ENCODE peak calls at places on chromosomes 1 and 21, in eight cellular contexts. X is osteocyte; O is HCEC 1CT; V is cardiac muscle cell; S is stimulated activated CD4-positive, alpha-beta T cell treated with anti-CD3 and anti-CD28 coated beads, Interleukin-2, amount 100 ng/mL, for 48 hours; Q is posterior vena cava; Z is lung microvascular endothelial cell; D is ascending aorta. H is an unnamed sample.

GRCh38 chr21:34887729-34888568 is 161.2 kb downstream of the RUNX1 start:
- DNase-seq in X (peak), O (peak), V (peak), S (peak), Q (peak), Z (peak), D (peak), H (no peak)

GRCh38 chr21:46118871-46119564 is 21.1 kb downstream of the COL6A2 start:
- DNase-seq in X (peak), O (no peak), V (no peak), S (no peak), Q (peak), Z (no peak), D (peak), H (no peak)

GRCh38 chr1:47859092-47859743 is 138.0 kb downstream of the TRABD2B start:
- DNase-seq in X (no peak), O (no peak), V (no peak), S (no peak), Q (no peak), Z (no peak), D (no peak), H (no peak)

GRCh38 chr1:198604973-198605372 is 33.9 kb upstream of the PTPRC start:
- DNase-seq in X (no peak), O (no peak), V (no peak), S (no peak), Q (no peak), Z (no peak), D (no peak), H (no peak)

GRCh38 chr1:201773764-201774163 is 55.2 kb upstream of the IPO9 start:
- DNase-seq in X (no peak), O (no peak), V (no peak), S (no peak), Q (no peak), Z (peak), D (no peak), H (no peak)

GRCh38 chr21:31354604-31355443 is 10.8 kb upstream of the TIAM1 start:
- DNase-seq in X (no peak), O (no peak), V (peak), S (peak), Q (no peak), Z (peak), D (no peak), H (no peak)

GRCh38 chr1:23554481-23555224 is 4.6 kb downstream of the ID3 start:
- DNase-seq in X (peak), O (peak), V (peak), S (peak), Q (peak), Z (peak), D (peak), H (no peak)

GRCh38 chr1:166869318-166870099 is 6.6 kb downstream of the TADA1 start:
- DNase-seq in X (no peak), O (no peak), V (no peak), S (no peak), Q (no peak), Z (no peak), D (no peak), H (no peak)

GRCh38 chr1:177334276-177334675 is 163.5 kb downstream of the BRINP2 start:
- DNase-seq in X (no peak), O (no peak), V (no peak), S (no peak), Q (no peak), Z (peak), D (no peak), H (no peak)

GRCh38 chr1:51843948-51844347 is 34.6 kb downstream of the NRDC start:
- DNase-seq in X (no peak), O (no peak), V (no peak), S (peak), Q (no peak), Z (no peak), D (no peak), H (no peak)

GRCh38 chr1:152776361-152776760 is 1.4 kb downstream of the LCE1F start:
- DNase-seq in X (no peak), O (no peak), V (no peak), S (no peak), Q (no peak), Z (no peak), D (no peak), H (no peak)

GRCh38 chr1:58412071-58412580 is 134.4 kb downstream of the OMA1 start:
- DNase-seq in X (no peak), O (peak), V (peak), S (no peak), Q (no peak), Z (peak), D (no peak), H (no peak)

GRCh38 chr1:224673161-224673560 is 57.0 kb downstream of the CNIH3 start:
- DNase-seq in X (no peak), O (no peak), V (no peak), S (no peak), Q (no peak), Z (peak), D (no peak), H (no peak)

GRCh38 chr1:184387871-184388670 is 1.2 kb downstream of the C1orf21 start:
- DNase-seq in X (no peak), O (peak), V (peak), S (no peak), Q (no peak), Z (peak), D (no peak), H (no peak)

GRCh38 chr1:36988311-36988710 is 46.0 kb downstream of the GRIK3 start:
- DNase-seq in X (no peak), O (no peak), V (no peak), S (no peak), Q (no peak), Z (no peak), D (no peak), H (no peak)

GRCh38 chr1:28887835-28888682 is 26.3 kb upstream of the EPB41 start:
- DNase-seq in X (no peak), O (no peak), V (peak), S (no peak), Q (no peak), Z (no peak), D (no peak), H (no peak)

GRCh38 chr1:216750031-216750627 is 26.9 kb upstream of the ESRRG start:
- DNase-seq in X (no peak), O (peak), V (peak), S (no peak), Q (no peak), Z (peak), D (no peak), H (no peak)

GRCh38 chr1:26327956-26328362 is 10.2 kb downstream of the CD52 start:
- DNase-seq in X (no peak), O (no peak), V (no peak), S (no peak), Q (no peak), Z (no peak), D (no peak), H (no peak)

GRCh38 chr1:109347511-109347910 is 40.7 kb upstream of the MYBPHL start:
- DNase-seq in X (no peak), O (no peak), V (no peak), S (no peak), Q (no peak), Z (no peak), D (no peak), H (no peak)

GRCh38 chr21:14448784-14449183 is 65.8 kb upstream of the HSPA13 start:
- DNase-seq in X (no peak), O (no peak), V (no peak), S (no peak), Q (no peak), Z (no peak), D (no peak), H (no peak)

GRCh38 chr1:28893403-28894102 is 20.8 kb upstream of the EPB41 start:
- DNase-seq in X (no peak), O (peak), V (no peak), S (no peak), Q (no peak), Z (no peak), D (no peak), H (no peak)

GRCh38 chr1:25447547-25447946 is 16.9 kb downstream of the MACO1 start:
- DNase-seq in X (no peak), O (no peak), V (no peak), S (no peak), Q (no peak), Z (no peak), D (no peak), H (no peak)

GRCh38 chr21:39647476-39647875 is 34.7 kb downstream of the B3GALT5 start:
- DNase-seq in X (no peak), O (no peak), V (no peak), S (no peak), Q (no peak), Z (peak), D (no peak), H (peak)

GRCh38 chr1:167791281-167792209 is 69.8 kb downstream of the MPZL1 start:
- DNase-seq in X (no peak), O (peak), V (peak), S (no peak), Q (no peak), Z (no peak), D (no peak), H (peak)

GRCh38 chr1:54459714-54460113 is 53.5 kb upstream of the SSBP3 start:
- DNase-seq in X (no peak), O (no peak), V (no peak), S (no peak), Q (peak), Z (no peak), D (no peak), H (no peak)

GRCh38 chr1:162617513-162617912 is 14.8 kb upstream of the DDR2 start:
- DNase-seq in X (no peak), O (no peak), V (no peak), S (no peak), Q (no peak), Z (no peak), D (no peak), H (no peak)

GRCh38 chr1:28416509-28417194 is 47.1 kb downstream of the PHACTR4 start:
- DNase-seq in X (no peak), O (no peak), V (peak), S (no peak), Q (no peak), Z (no peak), D (no peak), H (no peak)

GRCh38 chr1:9687120-9687875 is 35.8 kb downstream of the PIK3CD start:
- DNase-seq in X (peak), O (peak), V (peak), S (peak), Q (peak), Z (peak), D (peak), H (no peak)

GRCh38 chr1:154327466-154328317 is 2.4 kb downstream of the ATP8B2 start:
- DNase-seq in X (no peak), O (no peak), V (no peak), S (no peak), Q (no peak), Z (peak), D (no peak), H (no peak)

GRCh38 chr1:224359207-224359606 is 2.5 kb downstream of the CNIH4 start:
- DNase-seq in X (no peak), O (no peak), V (no peak), S (no peak), Q (no peak), Z (no peak), D (no peak), H (no peak)

H was measured in vagina.